ENCODE peak calls at places on chromosomes 12 and 14, in seven cellular contexts. One of them, this sample, is unnamed.
A peak's percentile ranks its signal among the peaks of the same experiment; 100 is the strongest.

GRCh38 chr12:10553148-10553547 is 47.5 kb downstream of the EIF2S3B start:
- DNase-seq in naive thymus-derived CD4-positive, alpha-beta T cell: no peak
- DNase-seq in right atrium auricular region: no peak
- DNase-seq in tibial artery: no peak
- DNase-seq in small intestine: no peak
- DNase-seq in CD8-positive, alpha-beta T cell: no peak
- DNase-seq in kidney: no peak
- DNase-seq in this sample: no peak

GRCh38 chr12:113152835-113153814 is 3.6 kb downstream of the CFAP73 start:
- DNase-seq in CD8-positive, alpha-beta T cell: peak; percentile 50
- DNase-seq in right atrium auricular region: peak; percentile 62
- DNase-seq in naive thymus-derived CD4-positive, alpha-beta T cell: peak; percentile 81
- DNase-seq in tibial artery: peak; percentile 55
- DNase-seq in small intestine: peak; percentile 69
- DNase-seq in kidney: peak; percentile 90
- DNase-seq in this sample: no peak

GRCh38 chr12:8037046-8037663 is 4.6 kb downstream of the FOXJ2 start:
- DNase-seq in right atrium auricular region: no peak
- DNase-seq in naive thymus-derived CD4-positive, alpha-beta T cell: no peak
- DNase-seq in CD8-positive, alpha-beta T cell: no peak
- DNase-seq in tibial artery: no peak
- DNase-seq in small intestine: peak; percentile 8
- DNase-seq in kidney: no peak
- DNase-seq in this sample: no peak

GRCh38 chr14:33194551-33194950 is 255.9 kb downstream of the NPAS3 start:
- DNase-seq in CD8-positive, alpha-beta T cell: no peak
- DNase-seq in tibial artery: no peak
- DNase-seq in naive thymus-derived CD4-positive, alpha-beta T cell: no peak
- DNase-seq in right atrium auricular region: no peak
- DNase-seq in small intestine: no peak
- DNase-seq in kidney: no peak
- DNase-seq in this sample: no peak

GRCh38 chr12:97609957-97610356 is 147.4 kb downstream of the RMST start:
- DNase-seq in small intestine: no peak
- DNase-seq in tibial artery: no peak
- DNase-seq in kidney: no peak
- DNase-seq in CD8-positive, alpha-beta T cell: no peak
- DNase-seq in naive thymus-derived CD4-positive, alpha-beta T cell: no peak
- DNase-seq in right atrium auricular region: no peak
- DNase-seq in this sample: no peak

GRCh38 chr12:20523658-20524057 is 155.3 kb downstream of the PDE3A start:
- DNase-seq in CD8-positive, alpha-beta T cell: no peak
- DNase-seq in kidney: no peak
- DNase-seq in naive thymus-derived CD4-positive, alpha-beta T cell: no peak
- DNase-seq in small intestine: no peak
- DNase-seq in tibial artery: no peak
- DNase-seq in right atrium auricular region: no peak
- DNase-seq in this sample: no peak

GRCh38 chr12:128829870-128830504 is 6.2 kb upstream of the SLC15A4 start:
- DNase-seq in small intestine: no peak
- DNase-seq in kidney: no peak
- DNase-seq in tibial artery: no peak
- DNase-seq in naive thymus-derived CD4-positive, alpha-beta T cell: no peak
- DNase-seq in right atrium auricular region: peak; percentile 58
- DNase-seq in CD8-positive, alpha-beta T cell: no peak
- DNase-seq in this sample: peak; percentile 20

GRCh38 chr12:101485015-101485414 is 9.9 kb downstream of the SPIC start:
- DNase-seq in kidney: no peak
- DNase-seq in CD8-positive, alpha-beta T cell: no peak
- DNase-seq in small intestine: no peak
- DNase-seq in naive thymus-derived CD4-positive, alpha-beta T cell: no peak
- DNase-seq in tibial artery: no peak
- DNase-seq in right atrium auricular region: no peak
- DNase-seq in this sample: no peak

GRCh38 chr12:29599397-29599796 is 101.9 kb upstream of the OVCH1 start:
- DNase-seq in CD8-positive, alpha-beta T cell: no peak
- DNase-seq in tibial artery: no peak
- DNase-seq in kidney: no peak
- DNase-seq in right atrium auricular region: no peak
- DNase-seq in small intestine: no peak
- DNase-seq in naive thymus-derived CD4-positive, alpha-beta T cell: no peak
- DNase-seq in this sample: no peak

GRCh38 chr12:110733089-110733715 is 9.5 kb downstream of the PPP1CC start:
- DNase-seq in naive thymus-derived CD4-positive, alpha-beta T cell: no peak
- DNase-seq in kidney: no peak
- DNase-seq in tibial artery: no peak
- DNase-seq in right atrium auricular region: peak; percentile 56
- DNase-seq in small intestine: no peak
- DNase-seq in CD8-positive, alpha-beta T cell: no peak
- DNase-seq in this sample: no peak

GRCh38 chr12:96196781-96197180 is 2.6 kb downstream of the ELK3 start:
- DNase-seq in CD8-positive, alpha-beta T cell: no peak
- DNase-seq in tibial artery: no peak
- DNase-seq in right atrium auricular region: no peak
- DNase-seq in kidney: no peak
- DNase-seq in small intestine: no peak
- DNase-seq in naive thymus-derived CD4-positive, alpha-beta T cell: no peak
- DNase-seq in this sample: no peak

GRCh38 chr14:102187583-102188001 is 47.9 kb downstream of the WDR20 start:
- DNase-seq in small intestine: peak; percentile 20
- DNase-seq in naive thymus-derived CD4-positive, alpha-beta T cell: no peak
- DNase-seq in CD8-positive, alpha-beta T cell: no peak
- DNase-seq in right atrium auricular region: no peak
- DNase-seq in tibial artery: no peak
- DNase-seq in kidney: peak; percentile 43
- DNase-seq in this sample: no peak

GRCh38 chr12:27805238-27805637 is 25.2 kb upstream of the MANSC4 start:
- DNase-seq in small intestine: no peak
- DNase-seq in tibial artery: no peak
- DNase-seq in naive thymus-derived CD4-positive, alpha-beta T cell: no peak
- DNase-seq in right atrium auricular region: no peak
- DNase-seq in CD8-positive, alpha-beta T cell: no peak
- DNase-seq in kidney: no peak
- DNase-seq in this sample: no peak

GRCh38 chr14:44639986-44640385 is 132.9 kb upstream of the FSCB start:
- DNase-seq in tibial artery: no peak
- DNase-seq in kidney: no peak
- DNase-seq in right atrium auricular region: no peak
- DNase-seq in CD8-positive, alpha-beta T cell: no peak
- DNase-seq in small intestine: no peak
- DNase-seq in naive thymus-derived CD4-positive, alpha-beta T cell: no peak
- DNase-seq in this sample: no peak

GRCh38 chr12:115385141-115385540 is 701.2 kb upstream of the TBX3 start:
- DNase-seq in right atrium auricular region: no peak
- DNase-seq in CD8-positive, alpha-beta T cell: no peak
- DNase-seq in kidney: no peak
- DNase-seq in small intestine: no peak
- DNase-seq in naive thymus-derived CD4-positive, alpha-beta T cell: no peak
- DNase-seq in tibial artery: no peak
- DNase-seq in this sample: no peak

GRCh38 chr12:12704593-12705230 is 8.7 kb upstream of the GPR19 start:
- DNase-seq in small intestine: peak; percentile 89
- DNase-seq in CD8-positive, alpha-beta T cell: peak; percentile 24
- DNase-seq in tibial artery: peak; percentile 64
- DNase-seq in kidney: no peak
- DNase-seq in naive thymus-derived CD4-positive, alpha-beta T cell: peak; percentile 60
- DNase-seq in right atrium auricular region: no peak
- DNase-seq in this sample: peak; percentile 83

GRCh38 chr12:12399161-12399560 is 42.3 kb downstream of the BORCS5 start:
- DNase-seq in small intestine: no peak
- DNase-seq in kidney: no peak
- DNase-seq in right atrium auricular region: no peak
- DNase-seq in CD8-positive, alpha-beta T cell: no peak
- DNase-seq in naive thymus-derived CD4-positive, alpha-beta T cell: no peak
- DNase-seq in tibial artery: no peak
- DNase-seq in this sample: no peak

GRCh38 chr14:23430016-23430732 is 5.3 kb downstream of the MYH7 start:
- DNase-seq in tibial artery: peak; percentile 11
- DNase-seq in CD8-positive, alpha-beta T cell: no peak
- DNase-seq in naive thymus-derived CD4-positive, alpha-beta T cell: no peak
- DNase-seq in kidney: no peak
- DNase-seq in small intestine: no peak
- DNase-seq in right atrium auricular region: no peak
- DNase-seq in this sample: no peak

GRCh38 chr12:71197460-71197859 is 39.7 kb upstream of the TSPAN8 start:
- DNase-seq in right atrium auricular region: no peak
- DNase-seq in naive thymus-derived CD4-positive, alpha-beta T cell: no peak
- DNase-seq in CD8-positive, alpha-beta T cell: no peak
- DNase-seq in kidney: no peak
- DNase-seq in tibial artery: no peak
- DNase-seq in small intestine: no peak
- DNase-seq in this sample: no peak

GRCh38 chr12:103855036-103855712 is 14.1 kb upstream of the NT5DC3 start:
- DNase-seq in tibial artery: no peak
- DNase-seq in CD8-positive, alpha-beta T cell: no peak
- DNase-seq in naive thymus-derived CD4-positive, alpha-beta T cell: no peak
- DNase-seq in right atrium auricular region: no peak
- DNase-seq in small intestine: no peak
- DNase-seq in kidney: no peak
- DNase-seq in this sample: no peak

GRCh38 chr14:95149441-95149840 is 7.9 kb downstream of the DICER1 start:
- DNase-seq in small intestine: no peak
- DNase-seq in naive thymus-derived CD4-positive, alpha-beta T cell: no peak
- DNase-seq in kidney: no peak
- DNase-seq in tibial artery: no peak
- DNase-seq in right atrium auricular region: no peak
- DNase-seq in CD8-positive, alpha-beta T cell: no peak
- DNase-seq in this sample: no peak

GRCh38 chr14:95153866-95154265 is 3.5 kb downstream of the DICER1 start:
- DNase-seq in naive thymus-derived CD4-positive, alpha-beta T cell: no peak
- DNase-seq in right atrium auricular region: no peak
- DNase-seq in small intestine: no peak
- DNase-seq in CD8-positive, alpha-beta T cell: no peak
- DNase-seq in kidney: no peak
- DNase-seq in tibial artery: no peak
- DNase-seq in this sample: no peak

GRCh38 chr14:95150910-95151309 is 6.4 kb downstream of the DICER1 start:
- DNase-seq in tibial artery: no peak
- DNase-seq in small intestine: no peak
- DNase-seq in kidney: no peak
- DNase-seq in right atrium auricular region: no peak
- DNase-seq in CD8-positive, alpha-beta T cell: no peak
- DNase-seq in naive thymus-derived CD4-positive, alpha-beta T cell: no peak
- DNase-seq in this sample: no peak

GRCh38 chr14:95155044-95155443 is 2.3 kb downstream of the DICER1 start:
- DNase-seq in small intestine: no peak
- DNase-seq in right atrium auricular region: no peak
- DNase-seq in tibial artery: no peak
- DNase-seq in kidney: no peak
- DNase-seq in CD8-positive, alpha-beta T cell: no peak
- DNase-seq in naive thymus-derived CD4-positive, alpha-beta T cell: no peak
- DNase-seq in this sample: no peak

GRCh38 chr14:95151561-95151960 is 5.8 kb downstream of the DICER1 start:
- DNase-seq in kidney: no peak
- DNase-seq in tibial artery: no peak
- DNase-seq in small intestine: no peak
- DNase-seq in CD8-positive, alpha-beta T cell: no peak
- DNase-seq in naive thymus-derived CD4-positive, alpha-beta T cell: no peak
- DNase-seq in right atrium auricular region: no peak
- DNase-seq in this sample: no peak
- H3K4me3 ChIP-seq in kidney: no peak overlapping the region
- H3K4me3 ChIP-seq in tibial artery: no peak overlapping the region
- H3K4me3 ChIP-seq in small intestine: no peak overlapping the region
- H3K4me3 ChIP-seq in CD8-positive, alpha-beta T cell: no peak overlapping the region
- H3K4me3 ChIP-seq in naive thymus-derived CD4-positive, alpha-beta T cell: no peak overlapping the region
- H3K4me3 ChIP-seq in right atrium auricular region: no peak overlapping the region
- H3K4me3 ChIP-seq in this sample: no peak overlapping the region

DNA sequence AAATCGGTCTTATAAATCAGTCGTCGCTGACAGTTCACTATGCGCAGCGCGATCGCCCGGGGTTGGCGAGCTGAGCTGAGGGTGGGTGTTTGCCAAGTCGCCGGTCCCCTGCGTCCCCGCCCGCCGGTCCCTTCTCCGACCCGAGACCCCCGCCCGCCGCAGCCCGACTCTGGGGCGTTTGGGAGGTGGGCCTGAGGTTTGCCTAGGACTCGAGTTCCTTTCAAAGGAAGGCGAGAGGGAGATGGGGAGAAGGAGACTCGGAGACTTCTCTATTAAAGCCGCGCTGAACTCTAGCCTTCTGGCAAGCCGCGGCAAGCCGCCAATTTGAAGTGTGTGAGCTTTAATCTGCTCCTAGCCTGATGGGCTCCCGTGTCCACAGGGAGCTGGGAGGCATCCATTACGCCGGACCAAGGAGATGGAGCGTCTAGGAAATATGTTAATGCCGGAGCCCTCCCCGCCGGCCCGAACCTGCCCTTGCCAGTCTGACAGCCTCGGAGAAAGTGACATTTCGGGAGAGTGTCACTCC is 392.8 kb downstream of the NOVA1 start:
- DNase-seq in right atrium auricular region: no peak
- DNase-seq in naive thymus-derived CD4-positive, alpha-beta T cell: no peak
- DNase-seq in CD8-positive, alpha-beta T cell: no peak
- DNase-seq in tibial artery: peak; percentile 21
- DNase-seq in kidney: peak; percentile 74
- DNase-seq in small intestine: no peak
- DNase-seq in this sample: no peak
- H3K4me3 ChIP-seq in right atrium auricular region: peak overlapping the region; percentile 27
- H3K4me3 ChIP-seq in naive thymus-derived CD4-positive, alpha-beta T cell: no peak overlapping the region
- H3K4me3 ChIP-seq in CD8-positive, alpha-beta T cell: no peak overlapping the region
- H3K4me3 ChIP-seq in tibial artery: peak overlapping the region; percentile 56
- H3K4me3 ChIP-seq in kidney: peak overlapping the region; percentile 59
- H3K4me3 ChIP-seq in small intestine: no peak overlapping the region
- H3K4me3 ChIP-seq in this sample: no peak overlapping the region

DNA sequence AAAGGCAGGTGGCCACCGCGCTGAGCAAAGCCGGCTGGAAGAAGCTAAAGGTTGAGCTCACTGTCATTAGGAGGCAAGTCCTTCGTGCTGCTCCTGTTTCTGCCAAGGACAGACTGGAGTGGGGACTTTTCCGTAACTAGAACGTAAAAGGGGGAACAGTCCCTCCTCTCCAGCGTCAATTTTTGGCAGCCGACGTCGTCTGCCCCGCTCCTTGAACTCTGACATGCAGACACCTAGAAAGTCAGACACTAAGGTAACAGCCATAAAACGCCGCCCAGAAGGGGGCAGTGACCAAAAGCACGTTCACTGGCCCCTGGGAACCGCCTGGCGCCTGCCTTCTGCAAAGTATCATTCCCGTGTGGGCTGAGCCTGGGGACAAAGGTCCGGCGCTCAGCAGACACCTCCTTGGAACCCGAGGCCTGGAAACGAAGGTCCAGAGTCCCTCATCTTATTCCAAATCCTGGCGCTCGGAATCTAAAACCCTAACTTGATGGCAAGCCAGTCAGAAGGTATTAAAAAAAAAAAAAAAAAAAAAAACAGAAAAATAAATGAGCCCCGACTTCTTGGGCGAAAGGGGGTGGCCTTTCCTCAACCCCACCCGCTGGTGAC is 1.1 kb upstream of the LRP1 start:
- DNase-seq in tibial artery: peak; percentile 86
- DNase-seq in CD8-positive, alpha-beta T cell: peak; percentile 39
- DNase-seq in small intestine: peak; percentile 96
- DNase-seq in right atrium auricular region: peak; percentile 81
- DNase-seq in naive thymus-derived CD4-positive, alpha-beta T cell: peak; percentile 46
- DNase-seq in kidney: peak; percentile 89
- DNase-seq in this sample: peak; percentile 96
- H3K4me3 ChIP-seq in tibial artery: peak overlapping the region; percentile 94
- H3K4me3 ChIP-seq in CD8-positive, alpha-beta T cell: peak overlapping the region; percentile 92
- H3K4me3 ChIP-seq in small intestine: peak overlapping the region; percentile 49
- H3K4me3 ChIP-seq in right atrium auricular region: peak overlapping the region; percentile 61
- H3K4me3 ChIP-seq in naive thymus-derived CD4-positive, alpha-beta T cell: peak overlapping the region; percentile 91
- H3K4me3 ChIP-seq in kidney: peak overlapping the region; percentile 73
- H3K4me3 ChIP-seq in this sample: peak overlapping the region; percentile 93

GRCh38 chr14:73461478-73462077 is 3.2 kb upstream of the NUMB start:
- DNase-seq in tibial artery: no peak
- DNase-seq in naive thymus-derived CD4-positive, alpha-beta T cell: no peak
- DNase-seq in kidney: no peak
- DNase-seq in small intestine: no peak
- DNase-seq in CD8-positive, alpha-beta T cell: no peak
- DNase-seq in right atrium auricular region: peak; percentile 40
- DNase-seq in this sample: no peak
- H3K4me3 ChIP-seq in tibial artery: no peak overlapping the region
- H3K4me3 ChIP-seq in naive thymus-derived CD4-positive, alpha-beta T cell: no peak overlapping the region
- H3K4me3 ChIP-seq in kidney: no peak overlapping the region
- H3K4me3 ChIP-seq in small intestine: no peak overlapping the region
- H3K4me3 ChIP-seq in CD8-positive, alpha-beta T cell: no peak overlapping the region
- H3K4me3 ChIP-seq in right atrium auricular region: no peak overlapping the region
- H3K4me3 ChIP-seq in this sample: peak overlapping the region; percentile 41

This sample was measured in SJCRH30.